ENCODE peak calls at places on chromosomes 4 and X, in seven cellular contexts. E, F, M, K, B, J and A are unnamed samples.

GRCh38 chr4:73170518-73171198 is 87.9 kb downstream of the ANKRD17 start:
- DNase-seq in K (no peak), E (no peak), F (no peak), B (no peak), M (no peak), J (no peak), A (no peak)

GRCh38 chr4:173442223-173442932 is 43.5 kb upstream of the SCRG1 start:
- DNase-seq in K (no peak), J (no peak), F (no peak), M (no peak), E (no peak), B (no peak), A (no peak)

GRCh38 chrX:154761977-154762528 is 611 bp upstream of the DKC1 start:
- DNase-seq in M (no peak), K (no peak), B (no peak), F (no peak), J (no peak), E (no peak), A (no peak)

GRCh38 chr4:15918484-15919129 is 19.9 kb downstream of the FGFBP1 start:
- DNase-seq in J (no peak), E (no peak), M (no peak), F (no peak), K (no peak), B (no peak), A (peak; percentile 50)

GRCh38 chr4:106019771-106020170 is 124.5 kb downstream of the NPNT start:
- DNase-seq in B (no peak), E (no peak), F (no peak), M (no peak), J (no peak), K (no peak), A (no peak)

GRCh38 chrX:9535101-9535500 is 70.2 kb downstream of the TBL1X start:
- DNase-seq in M (no peak), B (no peak), K (no peak), J (no peak), F (no peak), E (no peak), A (no peak)

GRCh38 chr4:78213218-78213617 is 156.1 kb downstream of the FRAS1 start:
- DNase-seq in B (no peak), J (no peak), M (no peak), F (no peak), E (no peak), K (no peak), A (no peak)

GRCh38 chrX:132040066-132040465 is 17.0 kb downstream of the STK26 start:
- DNase-seq in K (no peak), F (no peak), E (no peak), M (no peak), B (no peak), J (no peak), A (no peak)

GRCh38 chrX:69616520-69617203 is 749 bp downstream of the EDA start:
- DNase-seq in E (no peak), M (peak; percentile 6), F (peak; percentile 59), K (no peak), J (peak; percentile 49), B (no peak), A (no peak)

GRCh38 chr4:24770111-24770584 is 25.2 kb upstream of the SOD3 start:
- DNase-seq in E (no peak), M (no peak), K (peak; percentile 92), F (no peak), B (peak; percentile 1), J (no peak), A (no peak)

GRCh38 chr4:3475041-3475712 is 12.1 kb downstream of the DOK7 start:
- DNase-seq in J (peak; percentile 59), B (no peak), M (no peak), F (peak; percentile 57), E (no peak), K (no peak), A (no peak)

GRCh38 chrX:102958794-102959193 is 21.7 kb downstream of the RAB40AL start:
- DNase-seq in F (no peak), J (no peak), K (peak; percentile 1), E (no peak), M (no peak), B (no peak), A (no peak)

GRCh38 chr4:11624370-11624769 is 195.7 kb upstream of the HS3ST1 start:
- DNase-seq in K (no peak), J (no peak), B (no peak), M (no peak), E (no peak), F (no peak), A (no peak)

GRCh38 chrX:121122332-121122731 is 74.9 kb downstream of the GLUD2 start:
- DNase-seq in J (no peak), E (no peak), B (no peak), K (no peak), F (no peak), M (no peak), A (no peak)

GRCh38 chr4:7571736-7572135 is 137.0 kb upstream of the PSAPL1 start:
- DNase-seq in B (no peak), K (no peak), J (no peak), E (no peak), M (no peak), F (no peak), A (no peak)

GRCh38 chr4:26015133-26015651 is 101.2 kb downstream of the SMIM20 start:
- DNase-seq in B (no peak), M (peak; percentile 63), F (peak; percentile 93), K (peak; percentile 89), E (no peak), J (no peak), A (no peak)

GRCh38 chr4:109134268-109134667 is 168.2 kb downstream of the COL25A1 start:
- DNase-seq in E (no peak), F (no peak), B (no peak), K (no peak), J (no peak), M (no peak), A (no peak)

DNA sequence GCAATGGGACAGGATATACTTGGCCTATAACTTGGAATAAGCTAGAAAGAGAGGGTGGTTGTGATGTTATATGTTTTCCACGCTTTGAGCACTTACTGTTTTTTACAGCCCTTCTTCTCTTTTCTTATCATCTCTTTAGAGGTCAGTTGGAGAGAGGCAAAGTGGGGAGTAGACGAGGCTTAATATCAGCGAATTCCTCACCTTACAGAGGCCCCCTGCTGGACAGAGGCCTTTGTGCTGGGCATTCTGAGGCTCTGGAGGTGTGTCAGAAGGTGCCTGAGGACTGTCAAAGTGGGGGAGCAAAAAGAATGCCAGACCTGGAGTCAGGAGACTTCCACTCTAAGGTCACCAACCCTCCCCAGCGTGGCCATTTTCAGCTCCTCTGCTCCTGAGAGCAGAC is 42.5 kb downstream of the MAMLD1 start:
- DNase-seq in J (no peak), E (no peak), K (no peak), B (peak; percentile 11), M (no peak), F (no peak), A (no peak)
- TF ChIP-seq CTCF in J (no peak), E (no peak), K (no peak), B (no peak), M (no peak), F (no peak), A (no peak)

GRCh38 chr4:184906480-184907097 is 80.8 kb upstream of the ACSL1 start:
- DNase-seq in F (no peak), M (no peak), B (no peak), E (no peak), J (no peak), K (no peak), A (no peak)

GRCh38 chr4:184902550-184902949 is 76.8 kb upstream of the ACSL1 start:
- DNase-seq in K (no peak), F (no peak), M (no peak), J (no peak), E (no peak), B (no peak), A (no peak)

GRCh38 chr4:184907810-184908209 is 82.0 kb upstream of the ACSL1 start:
- DNase-seq in F (no peak), J (no peak), M (no peak), B (no peak), E (no peak), K (no peak), A (no peak)

GRCh38 chr4:184911310-184911709 is 85.5 kb upstream of the ACSL1 start:
- DNase-seq in E (no peak), J (no peak), B (no peak), M (no peak), F (no peak), K (peak; percentile 29), A (no peak)

GRCh38 chr4:184907216-184907615 is 81.4 kb upstream of the ACSL1 start:
- DNase-seq in K (no peak), F (no peak), B (no peak), M (no peak), J (no peak), E (no peak), A (no peak)
- TF ChIP-seq CTCF in K (no peak), F (no peak), B (no peak), M (peak; percentile 13), J (no peak), E (no peak), A (no peak)

DNA sequence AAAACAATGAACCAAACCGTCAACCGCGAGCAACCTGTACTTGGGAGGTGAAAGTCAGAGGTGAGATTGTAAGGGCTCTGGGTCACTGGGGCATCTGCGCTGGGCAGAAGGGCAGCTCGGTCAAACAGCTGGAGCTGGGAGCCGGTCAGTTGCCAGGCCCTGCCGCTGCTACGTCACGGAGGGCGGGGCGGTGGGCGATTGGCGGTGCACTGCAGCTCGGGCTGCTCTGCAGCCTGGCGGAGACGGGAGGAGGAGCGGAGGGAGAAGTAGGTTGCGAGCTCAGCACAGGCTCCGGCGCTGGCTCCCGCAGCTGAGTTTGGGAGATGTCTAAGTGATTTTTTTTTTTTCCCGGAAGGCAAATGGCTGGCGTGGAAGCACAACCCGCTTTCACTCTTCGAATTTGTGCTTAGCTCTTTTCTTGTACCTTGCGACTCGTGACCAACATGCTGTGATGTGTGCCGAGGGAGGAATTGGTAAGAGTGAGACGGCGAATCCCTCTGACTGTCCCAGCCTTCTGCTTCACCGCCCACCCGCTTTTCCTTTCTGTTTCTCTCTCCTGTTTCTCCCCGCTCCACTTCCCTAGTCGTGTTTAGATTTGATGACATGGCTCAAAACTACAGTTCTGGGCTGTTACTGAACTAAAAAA is at the start of gene ATP10D:
- DNase-seq in K (peak; percentile 95), J (peak; percentile 100), E (peak; percentile 78), M (peak; percentile 96), B (peak; percentile 88), F (peak; percentile 97), A (peak; percentile 80)
- TF ChIP-seq CTCF in K (no peak), J (peak; percentile 30), E (no peak), M (peak; percentile 45), B (no peak), F (peak; percentile 28), A (no peak)

GRCh38 chr4:54386270-54386669 is 157.2 kb downstream of the PDGFRA start:
- DNase-seq in E (no peak), F (no peak), K (no peak), B (no peak), J (no peak), M (no peak), A (no peak)

GRCh38 chr4:54384152-54384551 is 155.1 kb downstream of the PDGFRA start:
- DNase-seq in M (no peak), E (no peak), J (no peak), F (no peak), K (no peak), B (no peak), A (no peak)

GRCh38 chr4:54386693-54387092 is 157.6 kb downstream of the PDGFRA start:
- DNase-seq in M (no peak), F (no peak), K (no peak), B (no peak), J (no peak), E (no peak), A (no peak)

GRCh38 chr4:54382623-54383022 is 153.5 kb downstream of the PDGFRA start:
- DNase-seq in E (no peak), M (no peak), J (no peak), F (no peak), K (no peak), B (no peak), A (no peak)

GRCh38 chr4:54384563-54384962 is 155.5 kb downstream of the PDGFRA start:
- DNase-seq in B (peak; percentile 25), E (no peak), F (no peak), M (peak; percentile 24), K (peak; percentile 34), J (no peak), A (no peak)
- TF ChIP-seq CTCF in B (no peak), E (no peak), F (peak; percentile 28), M (peak; percentile 50), K (peak; percentile 38), J (peak; percentile 39), A (no peak)